ENCODE peak calls at places on chromosomes 2 and 18, in nine cellular contexts. J is heart right ventricle, B is uterus, T is HCT116, Q is right cardiac atrium, H is prostate gland, U is heart left ventricle, K is A549, F is adipocyte. C is an unnamed sample.
A peak's percentile ranks its signal among the peaks of the same experiment; 100 is the strongest.

GRCh38 chr18:56083889-56084288 is 495.9 kb upstream of the TCF4 start:
- DNase-seq in J (no peak), T (no peak), F (no peak), B (no peak), K (no peak), Q (no peak), U (no peak), H (no peak), C (no peak)

GRCh38 chr2:25103287-25103871 is 61.5 kb downstream of the EFR3B start:
- DNase-seq in U (no peak), B (peak; percentile 51), T (no peak), H (no peak), F (peak; percentile 52), K (peak; percentile 82), J (no peak), Q (no peak), C (no peak)

GRCh38 chr2:147013696-147014392 is 831.0 kb upstream of the ACVR2A start:
- DNase-seq in K (no peak), H (no peak), F (no peak), Q (no peak), B (no peak), T (no peak), U (no peak), J (no peak), C (no peak)

GRCh38 chr18:52288403-52289004 is 51.5 kb upstream of the DCC start:
- DNase-seq in K (peak; percentile 11), U (no peak), H (no peak), J (no peak), B (no peak), Q (peak; percentile 19), F (no peak), T (no peak), C (peak; percentile 64)

GRCh38 chr2:120654383-120655134 is 81.1 kb upstream of the GLI2 start:
- DNase-seq in J (peak; percentile 22), H (no peak), K (no peak), U (no peak), F (no peak), T (no peak), Q (peak; percentile 78), B (no peak), C (no peak)

GRCh38 chr2:165698621-165698946 is 95.5 kb downstream of the GALNT3 start:
- DNase-seq in T (peak; percentile 19), H (peak; percentile 19), F (peak; percentile 82), Q (no peak), K (peak; percentile 52), U (peak; percentile 13), J (peak; percentile 24), B (peak; percentile 19), C (no peak)

GRCh38 chr2:202950592-202950991 is 38.5 kb downstream of the CARF start:
- DNase-seq in J (no peak), B (no peak), H (no peak), F (no peak), T (no peak), Q (no peak), U (no peak), K (no peak), C (no peak)

GRCh38 chr2:124542932-124543640 is 518.0 kb downstream of the CNTNAP5 start:
- DNase-seq in H (no peak), Q (no peak), J (peak; percentile 51), U (peak; percentile 20), K (no peak), T (no peak), B (no peak), F (no peak), C (no peak)

GRCh38 chr18:44789704-44790103 is 109.0 kb downstream of the SETBP1 start:
- DNase-seq in B (peak; percentile 54), U (peak; percentile 45), H (no peak), K (peak; percentile 12), F (peak; percentile 79), T (no peak), J (peak; percentile 43), Q (peak; percentile 60), C (no peak)

GRCh38 chr2:210558708-210559107 is 2.3 kb downstream of the CPS1 start:
- DNase-seq in T (no peak), F (peak; percentile 64), U (no peak), B (no peak), K (peak; percentile 13), Q (no peak), J (no peak), H (no peak), C (no peak)

GRCh38 chr2:191421950-191422349 is 176.7 kb downstream of the MYO1B start:
- DNase-seq in Q (no peak), T (no peak), U (no peak), J (no peak), F (no peak), H (no peak), B (no peak), K (no peak), C (no peak)

GRCh38 chr2:44789971-44790721 is 151.4 kb upstream of the SIX3 start:
- DNase-seq in F (no peak), K (no peak), T (no peak), H (no peak), B (no peak), Q (no peak), U (no peak), J (no peak), C (no peak)

GRCh38 chr18:40431071-40431998 is 1523.7 kb upstream of the PIK3C3 start:
- DNase-seq in T (no peak), Q (no peak), J (no peak), F (peak; percentile 2), K (no peak), B (no peak), H (no peak), U (no peak), C (no peak)

GRCh38 chr2:157480182-157480961 is 36.5 kb upstream of the CYTIP start:
- DNase-seq in T (no peak), U (peak; percentile 56), F (peak; percentile 83), Q (peak; percentile 87), J (peak; percentile 67), B (no peak), H (no peak), K (no peak), C (peak; percentile 70)

GRCh38 chr2:231699006-231699405 is 9.3 kb upstream of the PTMA start:
- DNase-seq in F (no peak), J (peak; percentile 58), U (peak; percentile 61), Q (no peak), B (no peak), K (no peak), T (no peak), H (no peak), C (no peak)

GRCh38 chr18:8720141-8720540 is 14.8 kb downstream of the MTCL1 start:
- DNase-seq in Q (no peak), U (no peak), H (no peak), F (no peak), T (no peak), B (no peak), K (no peak), J (no peak), C (no peak)

GRCh38 chr18:8719192-8719591 is 13.8 kb downstream of the MTCL1 start:
- DNase-seq in K (no peak), H (no peak), Q (no peak), T (no peak), F (no peak), U (no peak), J (no peak), B (no peak), C (no peak)

GRCh38 chr18:8721094-8721669 is 15.8 kb downstream of the MTCL1 start:
- DNase-seq in U (no peak), T (no peak), F (no peak), H (no peak), B (no peak), J (no peak), Q (no peak), K (no peak), C (no peak)

GRCh38 chr18:8717011-8717770 is 11.8 kb downstream of the MTCL1 start:
- DNase-seq in J (no peak), T (no peak), Q (no peak), H (no peak), K (no peak), U (no peak), F (no peak), B (no peak), C (no peak)

DNA sequence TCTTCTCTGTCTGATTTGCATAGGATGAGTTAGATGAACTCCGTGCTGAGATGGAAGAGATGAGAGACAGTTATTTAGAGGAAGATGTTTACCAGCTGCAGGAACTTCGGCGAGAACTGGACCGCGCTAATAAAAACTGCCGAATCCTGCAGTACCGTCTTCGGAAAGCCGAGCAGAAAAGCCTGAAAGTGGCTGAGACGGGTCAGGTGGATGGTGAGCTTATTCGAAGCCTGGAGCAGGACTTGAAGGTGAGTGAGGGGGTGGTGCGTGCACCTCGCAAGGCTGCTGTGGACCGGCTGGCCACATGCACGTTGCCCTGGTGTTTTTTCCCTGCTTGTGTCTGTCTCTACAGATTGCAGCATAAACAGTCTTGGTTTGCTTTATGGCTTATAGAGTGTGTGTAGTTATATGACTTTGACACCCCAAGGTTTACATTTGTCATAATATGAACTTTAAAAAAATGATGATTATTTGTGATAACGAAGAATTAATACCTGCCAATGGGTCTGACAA is 13.1 kb downstream of the MTCL1 start:
- DNase-seq in J (no peak), F (no peak), Q (no peak), T (no peak), H (no peak), U (no peak), K (no peak), B (no peak), C (no peak)
- H3K4me1 ChIP-seq in J (no peaks in the 10 kb centered on the region), F (no peaks in the 10 kb centered on the region), Q (no peaks in the 10 kb centered on the region), T (peaks cover 19% of the 10 kb centered on the region), H (no peaks in the 10 kb centered on the region), U (no peaks in the 10 kb centered on the region), K (peaks cover 93% of the 10 kb centered on the region), B (no peaks in the 10 kb centered on the region), C (no peaks in the 10 kb centered on the region)

GRCh38 chr2:185876234-185876633 is 137.6 kb downstream of the FSIP2 start:
- DNase-seq in Q (no peak), H (no peak), T (no peak), J (no peak), B (no peak), F (no peak), K (no peak), U (no peak), C (no peak)
- H3K4me1 ChIP-seq in Q (no peaks in the 10 kb centered on the region), H (no peaks in the 10 kb centered on the region), T (no peaks in the 10 kb centered on the region), J (no peaks in the 10 kb centered on the region), B (no peaks in the 10 kb centered on the region), F (no peaks in the 10 kb centered on the region), K (no peaks in the 10 kb centered on the region), U (no peaks in the 10 kb centered on the region), C (no peaks in the 10 kb centered on the region)

GRCh38 chr2:168402531-168402930 is 53.5 kb upstream of the CERS6 start:
- DNase-seq in T (no peak), K (no peak), Q (no peak), U (no peak), B (no peak), J (no peak), H (no peak), F (no peak), C (no peak)
- H3K4me1 ChIP-seq in T (no peaks in the 10 kb centered on the region), K (no peaks in the 10 kb centered on the region), Q (peaks cover 2% of the 10 kb centered on the region), U (no peaks in the 10 kb centered on the region), B (no peaks in the 10 kb centered on the region), J (no peaks in the 10 kb centered on the region), H (no peaks in the 10 kb centered on the region), F (no peaks in the 10 kb centered on the region), C (no peaks in the 10 kb centered on the region)

DNA sequence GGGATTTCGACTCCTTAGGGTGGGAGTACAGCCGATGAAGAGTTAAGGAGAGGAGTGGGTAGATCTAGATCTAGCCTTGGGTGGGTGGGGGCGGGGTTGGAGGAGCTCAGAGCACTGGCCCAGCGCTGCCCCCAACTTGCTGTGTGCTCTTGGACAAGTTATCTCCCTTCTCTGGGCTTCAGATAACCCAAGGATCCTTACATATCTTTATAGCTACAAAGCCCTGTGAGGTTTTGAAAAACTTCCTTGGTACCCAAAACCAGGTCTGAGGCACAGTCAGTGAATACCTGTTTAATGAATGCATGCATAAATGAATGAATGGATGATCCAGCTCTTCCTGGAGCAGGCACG is 1.3 kb upstream of the ODC1 start:
- DNase-seq in T (no peak), J (no peak), F (no peak), Q (no peak), K (no peak), U (no peak), H (no peak), B (no peak), C (no peak)
- H3K4me1 ChIP-seq in T (peaks cover 14% of the 10 kb centered on the region), J (peaks cover 26% of the 10 kb centered on the region), F (peaks cover 28% of the 10 kb centered on the region), Q (peaks cover 2% of the 10 kb centered on the region), K (peaks cover 66% of the 10 kb centered on the region), U (peaks cover 12% of the 10 kb centered on the region), H (peaks cover 6% of the 10 kb centered on the region), B (no peaks in the 10 kb centered on the region), C (peaks cover 38% of the 10 kb centered on the region)

C was measured in upper lobe of right lung.